ENCODE peak calls at places on chromosomes 3 and 15, in five cellular contexts. L is K562, U is IMR-90, E is SK-N-SH, C is GM12878. O is an unnamed sample.

GRCh38 chr3:185103359-185104127 is 49.3 kb downstream of the C3orf70 start:
- DNase-seq in C (no peak), L (no peak), U (no peak), E (no peak), O (no peak)

GRCh38 chr15:87935583-87935982 is 321.0 kb downstream of the NTRK3 start:
- DNase-seq in U (no peak), C (no peak), E (no peak), L (no peak), O (no peak)

GRCh38 chr3:190205739-190206138 is 85.0 kb upstream of the P3H2 start:
- DNase-seq in E (no peak), U (peak; percentile 92), C (peak; percentile 42), L (no peak), O (peak; percentile 51)

GRCh38 chr3:170410428-170411029 is 8.1 kb upstream of the CLDN11 start:
- DNase-seq in E (no peak), U (no peak), L (peak; percentile 59), C (no peak), O (peak; percentile 36)

GRCh38 chr3:13135811-13136321 is 62.6 kb upstream of the IQSEC1 start:
- DNase-seq in E (no peak), C (no peak), U (no peak), L (no peak), O (no peak)

GRCh38 chr3:12370758-12371157 is 81.9 kb downstream of the PPARG start:
- DNase-seq in E (peak; percentile 2), L (no peak), C (no peak), U (peak; percentile 36), O (peak; percentile 45)

GRCh38 chr3:19232566-19232965 is 84.3 kb downstream of the KCNH8 start:
- DNase-seq in E (no peak), C (no peak), U (no peak), L (no peak), O (no peak)

GRCh38 chr3:81744366-81744765 is 17.1 kb downstream of the GBE1 start:
- DNase-seq in C (no peak), U (peak; percentile 95), L (peak; percentile 38), E (no peak), O (peak; percentile 57)

GRCh38 chr3:31878231-31878838 is 102.7 kb downstream of the OSBPL10 start:
- DNase-seq in C (no peak), E (no peak), L (no peak), U (peak; percentile 57), O (no peak)

GRCh38 chr3:13045904-13046568 is 27.2 kb downstream of the IQSEC1 start:
- DNase-seq in E (no peak), L (no peak), C (peak; percentile 76), U (no peak), O (no peak)

GRCh38 chr3:13070622-13071021 is 2.6 kb downstream of the IQSEC1 start:
- DNase-seq in E (no peak), U (no peak), L (no peak), C (no peak), O (no peak)

GRCh38 chr3:122893754-122894668 is 99.1 kb downstream of the SLC49A4 start:
- DNase-seq in C (no peak), L (no peak), E (peak; percentile 49), U (peak; percentile 15), O (no peak)

GRCh38 chr15:76176487-76177085 is 116.8 kb downstream of the TMEM266 start:
- DNase-seq in C (no peak), L (no peak), U (no peak), E (no peak), O (no peak)

GRCh38 chr3:58492385-58492970 is 582 bp downstream of the KCTD6 start:
- DNase-seq in L (no peak), E (peak; percentile 44), U (no peak), C (no peak), O (no peak)

GRCh38 chr3:86234516-86235254 is 756.3 kb downstream of the VGLL3 start:
- DNase-seq in E (no peak), L (no peak), C (no peak), U (no peak), O (no peak)

GRCh38 chr15:65130941-65131340 is 2.7 kb downstream of the PDCD7 start:
- DNase-seq in L (peak; percentile 26), C (no peak), U (no peak), E (no peak), O (peak; percentile 24)

GRCh38 chr3:15724446-15724845 is 73.3 kb downstream of the ANKRD28 start:
- DNase-seq in U (no peak), L (no peak), C (no peak), E (no peak), O (no peak)

GRCh38 chr3:62241279-62241678 is 132.1 kb downstream of the FEZF2 start:
- DNase-seq in U (no peak), C (no peak), L (no peak), E (peak; percentile 52), O (no peak)

GRCh38 chr3:42084593-42084992 is 6.6 kb upstream of the TRAK1 start:
- DNase-seq in E (no peak), U (no peak), L (no peak), C (no peak), O (no peak)

GRCh38 chr15:44727462-44728231 is 8.7 kb upstream of the TRIM69 start:
- DNase-seq in C (no peak), E (no peak), L (no peak), U (no peak), O (no peak)

GRCh38 chr15:94370197-94370987 is 139.0 kb downstream of the MCTP2 start:
- DNase-seq in L (no peak), E (no peak), U (no peak), C (no peak), O (no peak)
- TF ChIP-seq RCOR1 in L (no peak), E (no peak), U (no peak), C (no peak), O (no peak)

GRCh38 chr3:129365779-129366178 is 62.7 kb downstream of the EFCAB12 start:
- DNase-seq in L (no peak), C (no peak), E (no peak), U (no peak), O (no peak)

GRCh38 chr3:129365296-129365695 is 63.1 kb downstream of the EFCAB12 start:
- DNase-seq in L (no peak), E (no peak), U (no peak), C (no peak), O (no peak)

GRCh38 chr3:129370248-129370964 is 58.0 kb downstream of the EFCAB12 start:
- DNase-seq in C (no peak), L (no peak), E (no peak), U (no peak), O (no peak)

GRCh38 chr3:129369711-129370110 is 58.7 kb downstream of the EFCAB12 start:
- DNase-seq in L (no peak), E (no peak), C (no peak), U (no peak), O (no peak)

GRCh38 chr3:129366312-129366831 is 62.1 kb downstream of the EFCAB12 start:
- DNase-seq in U (no peak), C (no peak), L (no peak), E (no peak), O (no peak)
- TF ChIP-seq RAD21 in U (no peak), C (no peak), L (no peak), E (no peak), O (no peak)

GRCh38 chr3:47692158-47692557 is 89.5 kb downstream of the SMARCC1 start:
- DNase-seq in C (no peak), E (no peak), L (no peak), U (no peak), O (no peak)

GRCh38 chr3:47685037-47685436 is 96.7 kb downstream of the SMARCC1 start:
- DNase-seq in E (no peak), C (no peak), U (peak; percentile 50), L (no peak), O (no peak)

DNA sequence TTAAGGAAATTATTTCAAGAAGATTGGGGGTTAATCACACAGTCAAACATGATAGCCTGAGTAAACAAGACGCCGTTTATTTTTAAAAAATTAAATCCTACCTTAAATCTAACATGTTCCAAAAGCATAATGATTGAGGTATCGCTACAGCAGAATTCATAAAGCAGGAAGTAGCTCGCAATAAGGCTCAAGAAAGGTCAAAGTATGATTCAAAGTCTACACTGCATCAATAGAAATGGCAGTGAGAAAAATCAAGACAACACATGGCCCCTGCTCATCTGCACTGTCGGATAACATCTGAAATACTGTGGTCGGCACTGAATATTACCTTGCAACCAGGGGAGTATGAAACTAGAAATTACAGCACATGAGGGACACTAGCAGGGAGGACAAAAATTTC is 93.2 kb downstream of the SMARCC1 start:
- DNase-seq in C (no peak), U (no peak), L (no peak), E (no peak), O (no peak)
- TF ChIP-seq RCOR1 in C (no peak), U (no peak), L (no peak), E (no peak), O (no peak)

GRCh38 chr3:141699907-141700306 is 38.2 kb upstream of the RNF7 start:
- DNase-seq in U (peak; percentile 8), C (no peak), L (peak; percentile 50), E (no peak), O (no peak)
- TF ChIP-seq RAD21 in U (no peak), C (no peak), L (no peak), E (no peak), O (no peak)

GRCh38 chr3:182216311-182216970 is 504.7 kb downstream of the SOX2 start:
- DNase-seq in C (no peak), U (no peak), E (peak; percentile 15), L (no peak), O (no peak)

GRCh38 chr3:182215881-182216280 is 504.2 kb downstream of the SOX2 start:
- DNase-seq in E (no peak), U (no peak), L (no peak), C (no peak), O (no peak)

GRCh38 chr3:182214406-182214805 is 502.7 kb downstream of the SOX2 start:
- DNase-seq in U (no peak), E (no peak), L (no peak), C (no peak), O (no peak)

GRCh38 chr3:182212479-182213076 is 500.9 kb downstream of the SOX2 start:
- DNase-seq in E (peak; percentile 6), U (peak; percentile 22), C (no peak), L (no peak), O (peak; percentile 57)
- TF ChIP-seq RCOR1 in E (no peak), U (no peak), C (no peak), L (no peak), O (no peak)

GRCh38 chr3:64072111-64072510 is 48.8 kb upstream of the PSMD6 start:
- DNase-seq in C (no peak), U (no peak), L (no peak), E (no peak), O (no peak)
- TF ChIP-seq RAD21 in C (no peak), U (no peak), L (no peak), E (no peak), O (no peak)

DNA sequence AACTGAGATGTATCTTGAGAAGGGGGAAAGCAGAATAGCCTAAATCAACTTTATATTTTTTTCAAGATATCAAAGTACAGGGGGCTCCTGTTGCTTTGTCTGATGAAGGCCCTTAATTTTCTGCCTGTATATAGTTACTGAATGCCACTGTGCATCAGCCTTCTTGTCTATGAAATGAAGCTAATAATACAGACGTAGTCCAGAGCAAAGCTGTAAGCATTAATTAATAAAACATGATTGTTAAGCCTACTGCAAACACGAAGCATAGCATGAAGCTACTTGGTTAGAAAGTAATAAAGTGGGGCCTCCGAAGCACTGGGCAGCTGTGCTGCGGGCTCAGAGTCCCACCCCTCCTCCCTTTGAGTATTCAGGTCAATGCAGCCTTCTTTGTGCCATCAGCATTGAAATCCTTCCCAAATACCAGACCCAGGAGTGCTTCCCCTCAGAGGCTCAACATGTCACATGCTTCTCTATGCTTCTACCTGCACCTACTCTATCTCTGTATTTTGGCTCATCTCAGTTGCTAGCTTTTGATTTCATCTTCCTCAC is 1112.7 kb downstream of the IGSF11 start:
- DNase-seq in C (no peak), L (no peak), E (no peak), U (no peak), O (no peak)
- TF ChIP-seq RCOR1 in C (no peak), L (no peak), E (peak; percentile 15), U (no peak), O (no peak)